ENCODE peak calls at places on chromosomes 6 and 20, in six cellular contexts. One of them, this sample, is unnamed.

GRCh38 chr20:44715495-44716308 is 533 bp downstream of the CCN5 start:
- DNase-seq in uterus: no peak
- DNase-seq in colonic mucosa: no peak
- DNase-seq in lower lobe of right lung: peak; percentile 17
- DNase-seq in upper lobe of right lung: no peak
- DNase-seq in neuronal stem cell: no peak
- DNase-seq in this sample: no peak

GRCh38 chr6:157695301-157696030 is 127.6 kb upstream of the SNX9 start:
- DNase-seq in uterus: no peak
- DNase-seq in colonic mucosa: no peak
- DNase-seq in lower lobe of right lung: no peak
- DNase-seq in upper lobe of right lung: peak; percentile 55
- DNase-seq in neuronal stem cell: no peak
- DNase-seq in this sample: no peak

GRCh38 chr20:63100401-63100925 is 93.7 kb upstream of the BHLHE23 start:
- DNase-seq in uterus: no peak
- DNase-seq in colonic mucosa: no peak
- DNase-seq in lower lobe of right lung: peak; percentile 25
- DNase-seq in upper lobe of right lung: peak; percentile 37
- DNase-seq in neuronal stem cell: no peak
- DNase-seq in this sample: no peak

GRCh38 chr6:131823276-131823902 is 15.6 kb downstream of the ENPP1 start:
- DNase-seq in uterus: no peak
- DNase-seq in colonic mucosa: no peak
- DNase-seq in lower lobe of right lung: no peak
- DNase-seq in upper lobe of right lung: no peak
- DNase-seq in neuronal stem cell: no peak
- DNase-seq in this sample: no peak

GRCh38 chr6:104109806-104110205 is 749.9 kb downstream of the HACE1 start:
- DNase-seq in uterus: no peak
- DNase-seq in colonic mucosa: no peak
- DNase-seq in lower lobe of right lung: no peak
- DNase-seq in upper lobe of right lung: no peak
- DNase-seq in neuronal stem cell: no peak
- DNase-seq in this sample: no peak

GRCh38 chr6:14046476-14047068 is 71.0 kb upstream of the CD83 start:
- DNase-seq in uterus: no peak
- DNase-seq in colonic mucosa: peak; percentile 38
- DNase-seq in lower lobe of right lung: no peak
- DNase-seq in upper lobe of right lung: no peak
- DNase-seq in neuronal stem cell: peak; percentile 38
- DNase-seq in this sample: peak; percentile 21

GRCh38 chr6:113813207-113813606 is 43.9 kb upstream of the MARCKS start:
- DNase-seq in uterus: no peak
- DNase-seq in colonic mucosa: no peak
- DNase-seq in lower lobe of right lung: no peak
- DNase-seq in upper lobe of right lung: no peak
- DNase-seq in neuronal stem cell: no peak
- DNase-seq in this sample: no peak

GRCh38 chr20:13331536-13331935 is 110.5 kb downstream of the ISM1 start:
- DNase-seq in uterus: no peak
- DNase-seq in colonic mucosa: no peak
- DNase-seq in lower lobe of right lung: no peak
- DNase-seq in upper lobe of right lung: no peak
- DNase-seq in neuronal stem cell: no peak
- DNase-seq in this sample: no peak

GRCh38 chr6:113172531-113172966 is 684.6 kb upstream of the MARCKS start:
- DNase-seq in uterus: no peak
- DNase-seq in colonic mucosa: peak; percentile 22
- DNase-seq in lower lobe of right lung: no peak
- DNase-seq in upper lobe of right lung: no peak
- DNase-seq in neuronal stem cell: no peak
- DNase-seq in this sample: no peak

GRCh38 chr6:105779113-105779512 is 307.0 kb upstream of the PRDM1 start:
- DNase-seq in uterus: no peak
- DNase-seq in colonic mucosa: no peak
- DNase-seq in lower lobe of right lung: no peak
- DNase-seq in upper lobe of right lung: no peak
- DNase-seq in neuronal stem cell: no peak
- DNase-seq in this sample: no peak

GRCh38 chr6:116390571-116390970 is 19.8 kb downstream of the DSE start:
- DNase-seq in uterus: no peak
- DNase-seq in colonic mucosa: no peak
- DNase-seq in lower lobe of right lung: no peak
- DNase-seq in upper lobe of right lung: no peak
- DNase-seq in neuronal stem cell: no peak
- DNase-seq in this sample: no peak

GRCh38 chr20:12597491-12597890 is 411.3 kb upstream of the SPTLC3 start:
- DNase-seq in uterus: peak; percentile 23
- DNase-seq in colonic mucosa: no peak
- DNase-seq in lower lobe of right lung: no peak
- DNase-seq in upper lobe of right lung: no peak
- DNase-seq in neuronal stem cell: no peak
- DNase-seq in this sample: no peak

GRCh38 chr6:100202417-100203194 is 208.6 kb upstream of the MCHR2 start:
- DNase-seq in uterus: no peak
- DNase-seq in colonic mucosa: no peak
- DNase-seq in lower lobe of right lung: no peak
- DNase-seq in upper lobe of right lung: no peak
- DNase-seq in neuronal stem cell: no peak
- DNase-seq in this sample: no peak

GRCh38 chr6:170287371-170287876 is 3.5 kb downstream of the DLL1 start:
- DNase-seq in uterus: no peak
- DNase-seq in colonic mucosa: no peak
- DNase-seq in lower lobe of right lung: no peak
- DNase-seq in upper lobe of right lung: peak; percentile 35
- DNase-seq in neuronal stem cell: no peak
- DNase-seq in this sample: no peak

GRCh38 chr20:24998121-24998520 is 5.6 kb upstream of the APMAP start:
- DNase-seq in uterus: no peak
- DNase-seq in colonic mucosa: no peak
- DNase-seq in lower lobe of right lung: no peak
- DNase-seq in upper lobe of right lung: no peak
- DNase-seq in neuronal stem cell: no peak
- DNase-seq in this sample: no peak

GRCh38 chr6:21587925-21588811 is 5.4 kb upstream of the SOX4 start:
- DNase-seq in uterus: peak; percentile 66
- DNase-seq in colonic mucosa: peak; percentile 72
- DNase-seq in lower lobe of right lung: peak; percentile 72
- DNase-seq in upper lobe of right lung: peak; percentile 80
- DNase-seq in neuronal stem cell: peak; percentile 73
- DNase-seq in this sample: peak; percentile 61

GRCh38 chr6:79047072-79047471 is 31.0 kb downstream of the PHIP start:
- DNase-seq in uterus: no peak
- DNase-seq in colonic mucosa: no peak
- DNase-seq in lower lobe of right lung: no peak
- DNase-seq in upper lobe of right lung: no peak
- DNase-seq in neuronal stem cell: no peak
- DNase-seq in this sample: no peak

GRCh38 chr6:69647726-69648125 is 149.1 kb downstream of the LMBRD1 start:
- DNase-seq in uterus: no peak
- DNase-seq in colonic mucosa: no peak
- DNase-seq in lower lobe of right lung: no peak
- DNase-seq in upper lobe of right lung: no peak
- DNase-seq in neuronal stem cell: no peak
- DNase-seq in this sample: no peak

GRCh38 chr6:77492529-77492928 is 29.2 kb upstream of the HTR1B start:
- DNase-seq in uterus: no peak
- DNase-seq in colonic mucosa: peak; percentile 32
- DNase-seq in lower lobe of right lung: no peak
- DNase-seq in upper lobe of right lung: no peak
- DNase-seq in neuronal stem cell: no peak
- DNase-seq in this sample: no peak

GRCh38 chr6:133051264-133051663 is 189.9 kb upstream of the EYA4 start:
- DNase-seq in uterus: no peak
- DNase-seq in colonic mucosa: no peak
- DNase-seq in lower lobe of right lung: no peak
- DNase-seq in upper lobe of right lung: no peak
- DNase-seq in neuronal stem cell: no peak
- DNase-seq in this sample: no peak

GRCh38 chr6:89999154-89999553 is 104.9 kb downstream of the GJA10 start:
- DNase-seq in uterus: peak; percentile 51
- DNase-seq in colonic mucosa: peak; percentile 85
- DNase-seq in lower lobe of right lung: no peak
- DNase-seq in upper lobe of right lung: no peak
- DNase-seq in neuronal stem cell: no peak
- DNase-seq in this sample: no peak

GRCh38 chr6:128508588-128509296 is 11.7 kb downstream of the PTPRK start:
- DNase-seq in uterus: no peak
- DNase-seq in colonic mucosa: no peak
- DNase-seq in lower lobe of right lung: no peak
- DNase-seq in upper lobe of right lung: no peak
- DNase-seq in neuronal stem cell: no peak
- DNase-seq in this sample: no peak

GRCh38 chr6:137743493-137743892 is 123.6 kb upstream of the TNFAIP3 start:
- DNase-seq in uterus: no peak
- DNase-seq in colonic mucosa: no peak
- DNase-seq in lower lobe of right lung: no peak
- DNase-seq in upper lobe of right lung: no peak
- DNase-seq in neuronal stem cell: no peak
- DNase-seq in this sample: no peak

GRCh38 chr6:35357671-35358070 is 15.3 kb downstream of the PPARD start:
- DNase-seq in uterus: no peak
- DNase-seq in colonic mucosa: no peak
- DNase-seq in lower lobe of right lung: no peak
- DNase-seq in upper lobe of right lung: no peak
- DNase-seq in neuronal stem cell: no peak
- DNase-seq in this sample: no peak

GRCh38 chr6:63272397-63272796 is 47.4 kb downstream of the LGSN start:
- DNase-seq in uterus: no peak
- DNase-seq in colonic mucosa: no peak
- DNase-seq in lower lobe of right lung: no peak
- DNase-seq in upper lobe of right lung: no peak
- DNase-seq in neuronal stem cell: no peak
- DNase-seq in this sample: no peak

GRCh38 chr20:37567331-37567665 is 39.6 kb upstream of the BLCAP start:
- DNase-seq in uterus: no peak
- DNase-seq in colonic mucosa: no peak
- DNase-seq in lower lobe of right lung: no peak
- DNase-seq in upper lobe of right lung: no peak
- DNase-seq in neuronal stem cell: no peak
- DNase-seq in this sample: no peak

DNA sequence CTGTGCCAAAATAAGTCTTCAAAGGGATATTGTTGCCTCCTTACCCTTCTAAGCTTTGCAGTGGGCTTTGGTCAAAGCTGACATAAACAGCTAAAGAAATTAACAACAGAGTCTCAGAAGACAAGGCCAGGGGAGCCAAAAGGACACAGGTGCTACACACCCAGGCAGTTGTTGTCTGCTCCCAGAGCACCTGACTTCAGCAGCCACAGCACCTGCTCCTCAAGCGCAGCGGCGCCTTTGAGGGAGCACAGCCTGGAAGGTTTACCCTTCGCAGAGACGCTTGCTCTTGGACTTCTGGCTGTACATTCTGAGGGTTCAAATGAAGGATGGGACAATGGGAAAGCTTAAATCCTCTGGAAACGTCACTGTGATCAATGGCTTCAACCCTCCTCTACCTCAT is 16.6 kb downstream of the B4GALT5 start:
- DNase-seq in uterus: no peak
- DNase-seq in colonic mucosa: peak; percentile 68
- DNase-seq in lower lobe of right lung: no peak
- DNase-seq in upper lobe of right lung: peak; percentile 68
- DNase-seq in neuronal stem cell: no peak
- DNase-seq in this sample: no peak
- H3K27ac ChIP-seq in uterus: no peak overlapping the region
- H3K27ac ChIP-seq in colonic mucosa: no peak overlapping the region
- H3K27ac ChIP-seq in lower lobe of right lung: no peak overlapping the region
- H3K27ac ChIP-seq in upper lobe of right lung: no peak overlapping the region
- H3K27ac ChIP-seq in neuronal stem cell: no peak overlapping the region
- H3K27ac ChIP-seq in this sample: no peak overlapping the region

DNA sequence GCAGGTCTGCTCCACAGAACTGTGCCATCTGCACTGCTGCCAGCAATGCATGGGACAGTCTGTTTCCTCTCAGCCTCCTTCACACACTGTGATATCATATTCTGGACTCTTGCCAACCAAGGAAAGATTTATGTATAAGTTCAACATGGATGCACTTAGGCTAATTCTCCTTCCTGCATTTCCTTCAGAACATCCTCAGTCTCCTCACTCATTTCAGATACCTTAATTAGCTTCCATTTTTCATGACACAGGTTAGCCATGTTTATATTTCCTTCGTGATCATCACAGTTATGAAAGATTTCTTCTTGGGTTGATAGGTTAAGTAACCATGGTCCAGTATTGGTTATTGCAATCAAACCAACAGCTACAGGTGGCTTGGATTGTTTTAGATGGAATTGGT is 46.4 kb upstream of the DDR1 start:
- DNase-seq in uterus: no peak
- DNase-seq in colonic mucosa: no peak
- DNase-seq in lower lobe of right lung: no peak
- DNase-seq in upper lobe of right lung: no peak
- DNase-seq in neuronal stem cell: no peak
- DNase-seq in this sample: no peak
- H3K4me1 ChIP-seq in uterus: no peaks in the 10 kb centered on the region
- H3K4me1 ChIP-seq in colonic mucosa: no peaks in the 10 kb centered on the region
- H3K4me1 ChIP-seq in lower lobe of right lung: peaks cover 17% of the 10 kb centered on the region
- H3K4me1 ChIP-seq in upper lobe of right lung: no peaks in the 10 kb centered on the region
- H3K4me1 ChIP-seq in neuronal stem cell: peaks cover 4% of the 10 kb centered on the region
- H3K4me1 ChIP-seq in this sample: no peaks in the 10 kb centered on the region

GRCh38 chr6:17116090-17116387 is 14.2 kb downstream of the STMND1 start:
- DNase-seq in uterus: no peak
- DNase-seq in colonic mucosa: no peak
- DNase-seq in lower lobe of right lung: no peak
- DNase-seq in upper lobe of right lung: no peak
- DNase-seq in neuronal stem cell: no peak
- DNase-seq in this sample: no peak

GRCh38 chr6:17125407-17125806 is 23.6 kb downstream of the STMND1 start:
- DNase-seq in uterus: no peak
- DNase-seq in colonic mucosa: no peak
- DNase-seq in lower lobe of right lung: no peak
- DNase-seq in upper lobe of right lung: no peak
- DNase-seq in neuronal stem cell: no peak
- DNase-seq in this sample: no peak

GRCh38 chr6:17115251-17116089 is 13.6 kb downstream of the STMND1 start:
- DNase-seq in uterus: peak; percentile 18
- DNase-seq in colonic mucosa: no peak
- DNase-seq in lower lobe of right lung: no peak
- DNase-seq in upper lobe of right lung: no peak
- DNase-seq in neuronal stem cell: no peak
- DNase-seq in this sample: no peak

DNA sequence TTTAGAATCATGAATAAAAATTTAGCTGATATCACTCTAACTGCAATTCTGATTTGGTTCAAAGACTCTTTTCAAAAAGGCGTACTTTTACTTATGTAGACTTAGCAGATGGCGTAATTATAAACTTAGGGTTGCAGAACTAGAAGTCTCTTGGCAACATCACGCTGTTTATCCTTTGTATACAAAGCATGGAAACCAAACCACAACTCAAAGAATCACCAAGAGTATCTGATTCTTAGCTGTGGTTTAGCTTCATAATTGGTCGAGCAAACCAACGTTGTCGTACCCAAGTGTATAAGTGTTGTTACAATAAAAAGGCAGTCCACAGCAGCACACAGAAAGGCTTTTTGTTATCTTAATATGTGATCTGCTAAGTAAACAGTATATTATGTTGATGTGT is 18.2 kb downstream of the STMND1 start:
- DNase-seq in uterus: no peak
- DNase-seq in colonic mucosa: no peak
- DNase-seq in lower lobe of right lung: no peak
- DNase-seq in upper lobe of right lung: no peak
- DNase-seq in neuronal stem cell: no peak
- DNase-seq in this sample: no peak
- H3K27ac ChIP-seq in uterus: no peak overlapping the region
- H3K27ac ChIP-seq in colonic mucosa: no peak overlapping the region
- H3K27ac ChIP-seq in lower lobe of right lung: no peak overlapping the region
- H3K27ac ChIP-seq in upper lobe of right lung: no peak overlapping the region
- H3K27ac ChIP-seq in neuronal stem cell: no peak overlapping the region
- H3K27ac ChIP-seq in this sample: no peak overlapping the region

GRCh38 chr6:7243188-7243942 is 69.6 kb downstream of the SSR1 start:
- DNase-seq in uterus: peak; percentile 56
- DNase-seq in colonic mucosa: peak; percentile 63
- DNase-seq in lower lobe of right lung: peak; percentile 3
- DNase-seq in upper lobe of right lung: no peak
- DNase-seq in neuronal stem cell: peak; percentile 74
- DNase-seq in this sample: no peak
- H3K4me1 ChIP-seq in uterus: no peaks in the 10 kb centered on the region
- H3K4me1 ChIP-seq in colonic mucosa: peaks cover 13% of the 10 kb centered on the region
- H3K4me1 ChIP-seq in lower lobe of right lung: peaks cover 35% of the 10 kb centered on the region
- H3K4me1 ChIP-seq in upper lobe of right lung: peaks cover 20% of the 10 kb centered on the region
- H3K4me1 ChIP-seq in neuronal stem cell: peaks cover 13% of the 10 kb centered on the region
- H3K4me1 ChIP-seq in this sample: peaks cover 6% of the 10 kb centered on the region